ENCODE peak calls at places on chromosomes 4 and X, in nine cellular contexts. Q, H, E, N, M, K, U, Z and P are unnamed samples.

GRCh38 chr4:150477869-150478268 is 104.1 kb upstream of the MAB21L2 start:
- DNase-seq in M (no peak), K (no peak), N (no peak), H (no peak), Z (no peak), U (no peak), E (no peak), Q (no peak), P (no peak)

GRCh38 chr4:72709475-72709874 is 140.5 kb upstream of the ADAMTS3 start:
- DNase-seq in E (no peak), N (no peak), U (no peak), Q (no peak), K (no peak), Z (no peak), M (no peak), H (no peak), P (no peak)

GRCh38 chr4:26264109-26264508 is 56.7 kb upstream of the RBPJ start:
- DNase-seq in H (no peak), Z (no peak), N (no peak), E (no peak), U (no peak), M (no peak), K (no peak), Q (no peak), P (no peak)

GRCh38 chr4:78439328-78439727 is 112.2 kb upstream of the ANXA3 start:
- DNase-seq in U (no peak), N (no peak), Q (peak; percentile 36), H (no peak), K (no peak), E (no peak), M (no peak), Z (no peak), P (no peak)

GRCh38 chrX:103817502-103817901 is 14.6 kb downstream of the RAB9B start:
- DNase-seq in M (peak; percentile 25), K (no peak), N (peak; percentile 42), E (peak; percentile 38), H (peak; percentile 25), Q (peak; percentile 60), U (peak; percentile 56), Z (peak; percentile 51), P (peak; percentile 59)

GRCh38 chr4:6525474-6525873 is 49.5 kb upstream of the MAN2B2 start:
- DNase-seq in U (no peak), K (no peak), H (no peak), N (no peak), Q (no peak), M (no peak), E (no peak), Z (no peak), P (no peak)

GRCh38 chrX:119636419-119636818 is 30.2 kb upstream of the NKRF start:
- DNase-seq in E (no peak), Q (no peak), Z (no peak), M (no peak), U (no peak), N (no peak), K (peak; percentile 31), H (no peak), P (no peak)

GRCh38 chrX:100969408-100969807 is at the start of gene ARL13A:
- DNase-seq in M (no peak), H (no peak), N (no peak), Z (no peak), E (no peak), U (no peak), K (no peak), Q (no peak), P (no peak)

GRCh38 chrX:133685806-133686205 is 270.5 kb upstream of the GPC4 start:
- DNase-seq in Q (peak; percentile 3), K (no peak), H (peak; percentile 46), Z (no peak), E (no peak), M (no peak), U (no peak), N (no peak), P (no peak)

GRCh38 chr4:81404294-81404693 is 67.4 kb downstream of the RASGEF1B start:
- DNase-seq in H (no peak), Q (peak; percentile 49), M (no peak), Z (no peak), E (no peak), K (no peak), N (peak; percentile 5), U (peak; percentile 6), P (no peak)

GRCh38 chrX:46203115-46203514 is 342.1 kb downstream of the ZNF674 start:
- DNase-seq in N (no peak), K (no peak), Q (no peak), H (no peak), E (no peak), M (no peak), U (no peak), Z (peak; percentile 3), P (no peak)

GRCh38 chr4:83285022-83285387 is 407 bp upstream of the COQ2 start:
- DNase-seq in U (peak; percentile 74), M (no peak), H (no peak), N (peak; percentile 29), Q (peak; percentile 72), Z (peak; percentile 64), E (no peak), K (no peak), P (no peak)

GRCh38 chrX:133535066-133535465 is 119.8 kb upstream of the GPC4 start:
- DNase-seq in Z (no peak), U (no peak), E (no peak), Q (no peak), K (no peak), M (no peak), H (no peak), N (no peak), P (no peak)

GRCh38 chr4:40672528-40673522 is 43.2 kb upstream of the RBM47 start:
- DNase-seq in U (peak; percentile 98), H (no peak), K (no peak), Z (peak; percentile 99), Q (peak; percentile 50), E (peak; percentile 15), N (peak; percentile 99), M (no peak), P (no peak)

GRCh38 chrX:45424341-45424740 is 223.7 kb upstream of the DIPK2B start:
- DNase-seq in Q (no peak), E (no peak), M (no peak), Z (peak; percentile 80), K (no peak), U (no peak), H (no peak), N (no peak), P (no peak)

GRCh38 chr4:107380836-107381438 is 339.1 kb downstream of the PAPSS1 start:
- DNase-seq in E (no peak), Q (peak; percentile 67), M (no peak), U (peak; percentile 2), K (no peak), H (no peak), Z (no peak), N (no peak), P (no peak)

GRCh38 chr4:100257567-100257966 is 67.3 kb upstream of the DDIT4L start:
- DNase-seq in E (no peak), Q (no peak), K (no peak), H (no peak), Z (no peak), U (no peak), N (peak; percentile 3), M (no peak), P (no peak)

GRCh38 chr4:5378002-5378401 is 326.7 kb downstream of the STK32B start:
- DNase-seq in E (peak; percentile 39), N (peak; percentile 15), M (no peak), U (peak; percentile 19), Z (peak; percentile 30), H (peak; percentile 41), Q (no peak), K (no peak), P (peak; percentile 8)

GRCh38 chrX:99242001-99242400 is 1168.1 kb downstream of the PCDH19 start:
- DNase-seq in Z (no peak), E (no peak), K (no peak), H (no peak), U (no peak), Q (no peak), M (no peak), N (no peak), P (no peak)

GRCh38 chrX:7462110-7462509 is 314.2 kb upstream of the PUDP start:
- DNase-seq in N (no peak), H (no peak), K (no peak), M (no peak), Q (no peak), E (no peak), Z (no peak), U (no peak), P (no peak)

DNA sequence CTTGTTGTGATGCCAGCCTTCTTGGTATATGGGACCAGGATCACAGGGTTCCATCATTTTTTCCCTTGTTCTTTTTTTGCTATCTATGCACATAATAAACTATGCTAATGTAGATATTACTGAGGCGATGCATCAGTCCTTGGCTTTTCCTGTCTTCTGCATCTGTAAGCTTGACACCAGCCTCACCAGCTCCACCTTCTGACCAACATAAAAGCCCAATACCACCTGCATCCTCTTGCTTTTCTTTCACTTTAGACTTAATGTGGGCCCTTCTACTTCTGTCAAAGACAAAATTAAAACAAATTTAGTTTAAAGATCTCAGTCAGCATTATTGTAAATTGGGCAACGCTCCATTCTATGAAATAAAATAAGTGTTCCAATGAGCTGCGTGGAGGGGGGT is 1718.8 kb upstream of the PCDH10 start:
- DNase-seq in M (no peak), U (peak; percentile 0), E (no peak), Z (no peak), K (no peak), N (no peak), Q (no peak), H (no peak), P (no peak)
- TF ChIP-seq CTCF in M (no peak), U (no peak), E (no peak), Z (no peak), K (no peak), N (no peak), Q (no peak), H (peak; percentile 38), P (no peak)

DNA sequence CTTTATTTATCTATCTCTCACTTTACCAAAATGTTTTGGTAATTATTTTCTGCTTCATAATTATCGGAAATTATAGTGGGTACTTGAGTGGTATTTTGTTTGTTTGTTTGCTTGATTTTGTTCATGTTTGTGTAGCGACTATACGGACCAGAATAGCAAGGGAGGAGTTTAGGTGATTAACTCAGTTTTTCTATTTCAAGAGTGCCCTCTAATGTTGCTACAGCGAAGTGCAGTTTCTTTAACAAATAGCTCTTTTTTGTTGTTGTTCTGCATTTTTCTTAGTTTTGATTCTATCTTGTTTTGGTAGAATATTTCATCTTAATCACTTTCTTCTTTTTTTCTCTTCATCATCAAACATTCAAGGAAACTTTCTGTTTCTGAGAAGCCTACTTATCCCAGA is 40.8 kb upstream of the QRFPR start:
- DNase-seq in N (no peak), E (no peak), H (no peak), K (no peak), Z (no peak), U (peak; percentile 19), Q (no peak), M (no peak), P (no peak)
- TF ChIP-seq CTCF in N (no peak), E (peak; percentile 15), H (no peak), K (peak; percentile 20), Z (peak; percentile 33), U (peak; percentile 49), Q (peak; percentile 12), M (no peak), P (peak; percentile 55)

GRCh38 chr4:13821522-13821921 is 194.0 kb upstream of the BOD1L1 start:
- DNase-seq in H (no peak), Q (no peak), N (no peak), E (no peak), Z (peak; percentile 4), K (no peak), M (no peak), U (peak; percentile 11), P (no peak)
- TF ChIP-seq CTCF in H (no peak), Q (no peak), N (peak; percentile 13), E (no peak), Z (peak; percentile 14), K (no peak), M (no peak), U (peak; percentile 16), P (no peak)

GRCh38 chrX:13076176-13076956 is 31.9 kb upstream of the FAM9C start:
- DNase-seq in K (no peak), U (peak; percentile 23), H (no peak), M (no peak), E (no peak), Z (no peak), Q (no peak), N (peak; percentile 51), P (no peak)
- TF ChIP-seq CTCF in K (no peak), U (no peak), H (no peak), M (no peak), E (no peak), Z (no peak), Q (no peak), N (no peak), P (no peak)